ENCODE peak calls at places on chromosomes 13 and 19, in four cellular contexts. O is GM23338, S is HL-60, K is stomach. A is an unnamed sample.

GRCh38 chr13:92054389-92054788 is 656.0 kb downstream of the GPC5 start:
- DNase-seq in O (no peak), S (no peak), K (no peak), A (no peak)

GRCh38 chr13:109924376-109924775 is 138.0 kb upstream of the IRS2 start:
- DNase-seq in O (no peak), S (no peak), K (no peak), A (no peak)

GRCh38 chr13:107459430-107459829 is 755.9 kb downstream of the LIG4 start:
- DNase-seq in O (no peak), S (no peak), K (no peak), A (no peak)

GRCh38 chr13:31476266-31476665 is 263.1 kb upstream of the RXFP2 start:
- DNase-seq in O (peak; percentile 13), S (no peak), K (no peak), A (no peak)

GRCh38 chr13:91531646-91532045 is 133.2 kb downstream of the GPC5 start:
- DNase-seq in O (no peak), S (no peak), K (no peak), A (no peak)

GRCh38 chr13:80463673-80464352 is 122.9 kb upstream of the SPRY2 start:
- DNase-seq in O (no peak), S (no peak), K (no peak), A (no peak)

GRCh38 chr13:35592457-35592856 is 116.0 kb upstream of the MAB21L1 start:
- DNase-seq in O (no peak), S (no peak), K (no peak), A (no peak)

GRCh38 chr19:10137751-10138682 is 18.3 kb upstream of the EIF3G start:
- DNase-seq in O (no peak), S (no peak), K (no peak), A (no peak)

GRCh38 chr19:55519461-55520311 is 17.2 kb downstream of the SBK2 start:
- DNase-seq in O (no peak), S (no peak), K (no peak), A (no peak)

GRCh38 chr13:102839462-102839861 is 6.4 kb upstream of the ERCC5 start:
- DNase-seq in O (no peak), S (no peak), K (no peak), A (no peak)

GRCh38 chr13:53238241-53238640 is 209.6 kb downstream of the OLFM4 start:
- DNase-seq in O (peak; percentile 10), S (no peak), K (no peak), A (no peak)

GRCh38 chr19:32828643-32829344 is 40.8 kb downstream of the SLC7A9 start:
- DNase-seq in O (no peak), S (no peak), K (no peak), A (no peak)

GRCh38 chr13:108528303-108528702 is 101.1 kb upstream of the MYO16 start:
- DNase-seq in O (no peak), S (no peak), K (no peak), A (no peak)

GRCh38 chr19:19134687-19135158 is 3.6 kb downstream of the TMEM161A start:
- DNase-seq in O (peak; percentile 93), S (peak; percentile 56), K (peak; percentile 55), A (no peak)

GRCh38 chr13:92804926-92805325 is 421.7 kb upstream of the GPC6 start:
- DNase-seq in O (no peak), S (no peak), K (no peak), A (no peak)

GRCh38 chr19:4597975-4598671 is 38.6 kb upstream of the SEMA6B start:
- DNase-seq in O (peak; percentile 87), S (peak; percentile 36), K (peak; percentile 34), A (no peak)

GRCh38 chr13:20174656-20175405 is 14.0 kb upstream of the GJA3 start:
- DNase-seq in O (no peak), S (peak; percentile 51), K (peak; percentile 89), A (peak; percentile 98)

GRCh38 chr19:11191273-11191755 is 6.0 kb downstream of the KANK2 start:
- DNase-seq in O (peak; percentile 42), S (no peak), K (peak; percentile 36), A (no peak)

GRCh38 chr13:76939215-76939614 is 9.1 kb upstream of the ACOD1 start:
- DNase-seq in O (no peak), S (no peak), K (no peak), A (no peak)

DNA sequence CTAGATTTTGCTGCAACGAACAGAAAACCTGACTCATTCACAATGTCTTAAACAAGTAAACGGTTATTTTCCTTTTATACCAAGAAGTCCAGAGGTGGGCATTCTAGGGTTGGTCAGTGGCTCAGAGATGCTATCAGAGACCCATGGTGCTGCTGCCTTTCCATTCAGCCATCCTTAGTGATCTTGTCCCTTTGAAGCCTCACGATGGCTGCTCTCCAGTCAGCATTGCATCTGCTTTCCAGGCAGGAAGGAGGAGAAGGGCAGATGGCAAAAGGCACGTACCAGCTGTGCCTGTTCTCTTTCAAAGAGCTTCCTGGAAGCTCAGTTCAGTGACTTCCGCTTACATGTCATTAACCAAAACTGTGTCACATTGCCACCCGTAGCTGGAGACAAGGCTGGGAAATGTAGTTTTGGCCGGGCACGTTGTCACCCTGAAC is 30.1 kb downstream of the WDFY2 start:
- DNase-seq in O (no peak), S (peak; percentile 85), K (no peak), A (no peak)
- TF ChIP-seq POLR2AphosphoS5 in O (no peak), S (peak; percentile 93), K (no peak), A (peak; percentile 43)

GRCh38 chr13:44434441-44435141 is 61.0 kb downstream of the SERP2 start:
- DNase-seq in O (no peak), S (no peak), K (no peak), A (peak; percentile 42)

GRCh38 chr13:44437356-44438233 is 64.0 kb downstream of the SERP2 start:
- DNase-seq in O (peak; percentile 78), S (no peak), K (no peak), A (no peak)

GRCh38 chr13:44436589-44437337 is 63.1 kb downstream of the SERP2 start:
- DNase-seq in O (peak; percentile 98), S (peak; percentile 66), K (peak; percentile 96), A (peak; percentile 99)

GRCh38 chr13:44433863-44434262 is 60.2 kb downstream of the SERP2 start:
- DNase-seq in O (no peak), S (no peak), K (no peak), A (no peak)

GRCh38 chr13:44435142-44435982 is 61.7 kb downstream of the SERP2 start:
- DNase-seq in O (peak; percentile 100), S (peak; percentile 95), K (peak; percentile 97), A (peak; percentile 99)
- TF ChIP-seq POLR2AphosphoS5 in O (peak; percentile 46), S (no peak), K (peak; percentile 92), A (peak; percentile 93)

DNA sequence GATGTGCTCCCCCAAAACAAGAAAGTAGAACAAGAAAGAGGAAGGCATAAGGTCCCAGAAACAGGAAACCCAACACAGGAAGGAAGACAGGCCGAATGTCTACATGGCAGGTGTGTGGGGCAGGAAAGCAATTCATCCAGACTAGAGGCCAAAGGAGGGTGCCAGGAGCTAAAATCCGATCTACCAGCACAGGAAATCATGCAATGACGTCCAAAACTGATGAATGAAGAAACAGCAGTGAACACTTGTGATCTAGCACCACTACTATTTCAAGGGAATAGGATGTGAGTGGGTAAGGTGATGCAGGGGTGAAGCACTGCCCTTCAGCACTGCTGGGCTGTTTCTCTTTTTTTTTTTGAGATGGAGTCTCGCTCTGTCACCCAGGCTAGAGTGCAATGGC is 59.1 kb downstream of the DOCK9 start:
- DNase-seq in O (no peak), S (peak; percentile 38), K (no peak), A (no peak)
- TF ChIP-seq POLR2AphosphoS5 in O (no peak), S (no peak), K (no peak), A (peak; percentile 8)

GRCh38 chr19:2059422-2060201 is 8.6 kb upstream of the MKNK2 start:
- DNase-seq in O (no peak), S (no peak), K (peak; percentile 92), A (no peak)
- TF ChIP-seq POLR2AphosphoS5 in O (no peak), S (no peak), K (peak; percentile 15), A (peak; percentile 64)

DNA sequence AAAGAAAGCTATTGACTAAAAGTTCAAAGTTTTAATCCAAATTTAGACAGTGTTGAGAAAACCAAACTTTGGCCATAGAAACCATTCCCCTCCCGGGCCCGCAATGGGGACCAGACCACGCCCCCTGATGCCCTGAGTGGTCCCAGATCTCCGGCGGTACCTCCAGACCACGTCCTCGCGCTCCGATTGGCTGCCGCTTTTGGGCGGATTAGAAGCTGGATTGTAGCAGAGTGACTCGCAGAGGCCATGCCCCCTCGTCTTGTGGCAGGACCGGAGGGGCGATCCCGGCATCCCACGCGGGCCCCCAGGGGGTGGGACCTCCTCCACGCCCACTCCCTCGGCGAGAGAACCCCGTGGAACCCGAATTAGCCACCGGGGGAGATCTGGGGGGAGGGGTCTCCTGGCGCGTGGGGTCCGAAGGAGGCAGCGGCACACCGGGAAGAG is 812 bp upstream of the HSD17B14 start:
- DNase-seq in O (peak; percentile 99), S (peak; percentile 12), K (peak; percentile 56), A (peak; percentile 96)
- TF ChIP-seq POLR2AphosphoS5 in O (peak; percentile 49), S (no peak), K (no peak), A (peak; percentile 78)

DNA sequence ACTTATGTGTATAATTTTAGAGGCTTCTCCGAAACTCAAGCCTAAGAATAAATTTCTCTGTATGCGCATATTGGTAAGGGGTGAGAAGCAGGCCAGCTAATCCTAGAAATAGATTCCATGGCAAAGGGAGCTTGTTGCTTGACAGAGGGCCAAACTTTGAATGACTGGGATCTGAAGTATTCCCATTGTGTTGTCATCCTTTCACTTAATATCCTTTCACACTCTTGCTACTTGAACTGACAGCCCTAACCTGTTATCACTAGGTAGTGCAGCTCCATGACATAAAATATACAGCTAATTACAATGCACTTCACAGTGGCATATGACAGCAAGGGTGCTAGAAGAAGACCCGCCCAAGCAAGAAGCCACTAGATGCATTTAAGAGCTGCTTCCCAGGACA is 309.8 kb downstream of the OXGR1 start:
- DNase-seq in O (no peak), S (no peak), K (no peak), A (no peak)
- TF ChIP-seq POLR2AphosphoS5 in O (no peak), S (no peak), K (no peak), A (no peak)

DNA sequence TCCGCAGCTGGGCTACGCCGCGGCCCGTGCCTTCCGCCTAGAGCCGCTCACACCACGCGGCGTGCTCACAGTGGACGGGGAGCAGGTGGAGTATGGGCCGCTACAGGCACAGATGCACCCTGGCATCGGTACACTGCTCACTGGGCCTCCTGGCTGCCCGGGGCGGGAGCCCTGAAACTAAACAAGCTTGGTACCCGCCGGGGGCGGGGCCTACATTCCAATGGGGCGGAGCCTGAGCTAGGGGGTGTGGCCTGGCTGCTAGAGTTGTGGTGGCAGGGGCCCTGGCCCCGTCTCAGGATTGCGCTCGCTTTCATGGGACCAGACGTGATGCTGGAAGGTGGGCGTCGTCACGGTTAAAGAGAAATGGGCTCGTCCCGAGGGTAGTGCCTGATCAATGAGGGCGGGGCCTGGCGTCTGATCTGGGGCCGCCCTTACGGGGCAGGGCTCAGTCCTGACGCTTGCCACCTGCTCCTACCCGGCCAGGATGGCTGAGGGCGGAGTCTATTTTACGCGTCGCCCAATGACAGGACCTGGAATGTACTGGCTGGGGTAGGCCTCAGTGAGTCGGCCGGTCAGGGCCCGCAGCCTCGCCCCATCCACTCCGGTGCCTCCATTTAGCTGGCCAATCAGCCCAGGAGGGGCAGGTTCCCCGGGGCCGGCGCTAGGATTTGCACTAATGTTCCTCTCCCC is 7.4 kb downstream of the DBP start:
- DNase-seq in O (peak; percentile 99), S (no peak), K (peak; percentile 89), A (no peak)
- TF ChIP-seq POLR2AphosphoS5 in O (peak; percentile 36), S (peak; percentile 48), K (no peak), A (peak; percentile 16)

A was measured in esophagus muscularis mucosa.